ENCODE peak calls at places on chromosomes 3 and 15, in five cellular contexts. Y, M, N, Z and F are unnamed samples.
A peak's percentile ranks its signal among the peaks of the same experiment; 100 is the strongest.

GRCh38 chr15:48946088-48946839 is 17.5 kb downstream of the SHC4 start:
- DNase-seq in Y (no peak), M (no peak), N (no peak), Z (no peak), F (no peak)

GRCh38 chr15:25170113-25170731 is 215.4 kb downstream of the SNRPN start:
- DNase-seq in Y (peak; percentile 41), M (no peak), N (no peak), Z (no peak), F (peak; percentile 5)

GRCh38 chr3:150528359-150528797 is 17.9 kb downstream of the SERP1 start:
- DNase-seq in Y (no peak), M (no peak), N (no peak), Z (no peak), F (no peak)

GRCh38 chr3:126435456-126436315 is 40.0 kb downstream of the ZXDC start:
- DNase-seq in Y (no peak), M (no peak), N (no peak), Z (no peak), F (no peak)

GRCh38 chr3:50617911-50618481 is 1.0 kb downstream of the MAPKAPK3 start:
- DNase-seq in Y (peak; percentile 75), M (no peak), N (no peak), Z (no peak), F (peak; percentile 67)

GRCh38 chr15:65954289-65954741 is 85.0 kb downstream of the RAB11A start:
- DNase-seq in Y (no peak), M (no peak), N (no peak), Z (peak; percentile 69), F (no peak)

GRCh38 chr3:3798641-3799113 is 554 bp upstream of the LRRN1 start:
- DNase-seq in Y (peak; percentile 58), M (no peak), N (no peak), Z (peak; percentile 3), F (peak; percentile 20)

GRCh38 chr3:195188530-195188917 is 82.4 kb downstream of the XXYLT1 start:
- DNase-seq in Y (no peak), M (no peak), N (no peak), Z (no peak), F (no peak)

GRCh38 chr3:50372349-50372748 is 13.0 kb upstream of the TMEM115 start:
- DNase-seq in Y (no peak), M (no peak), N (no peak), Z (no peak), F (no peak)

GRCh38 chr3:152376351-152377183 is 107.8 kb downstream of the MBNL1 start:
- DNase-seq in Y (no peak), M (peak; percentile 97), N (no peak), Z (no peak), F (no peak)

GRCh38 chr3:154242766-154243165 is 81.5 kb downstream of the DHX36 start:
- DNase-seq in Y (no peak), M (no peak), N (no peak), Z (no peak), F (no peak)

GRCh38 chr3:9399746-9400145 is 2.3 kb downstream of the SETD5 start:
- DNase-seq in Y (peak; percentile 90), M (no peak), N (peak; percentile 82), Z (peak; percentile 47), F (peak; percentile 74)

GRCh38 chr15:38707802-38708671 is 143.4 kb upstream of the RASGRP1 start:
- DNase-seq in Y (no peak), M (no peak), N (no peak), Z (peak; percentile 43), F (no peak)

GRCh38 chr15:83365370-83365938 is 81.0 kb upstream of the BNC1 start:
- DNase-seq in Y (peak; percentile 55), M (no peak), N (peak; percentile 35), Z (peak; percentile 21), F (no peak)

GRCh38 chr15:93158104-93158503 is 69.1 kb upstream of the RGMA start:
- DNase-seq in Y (peak; percentile 80), M (no peak), N (no peak), Z (no peak), F (no peak)

GRCh38 chr3:8737301-8737700 is 3.7 kb downstream of the CAV3 start:
- DNase-seq in Y (no peak), M (no peak), N (no peak), Z (no peak), F (no peak)

GRCh38 chr3:179449621-179450020 is 1.6 kb downstream of the GNB4 start:
- DNase-seq in Y (no peak), M (no peak), N (no peak), Z (no peak), F (no peak)

GRCh38 chr3:179450901-179451334 is 352 bp downstream of the GNB4 start:
- DNase-seq in Y (peak; percentile 65), M (no peak), N (peak; percentile 29), Z (no peak), F (no peak)

GRCh38 chr3:179450321-179450720 is 949 bp downstream of the GNB4 start:
- DNase-seq in Y (no peak), M (no peak), N (no peak), Z (no peak), F (no peak)

GRCh38 chr3:179447251-179447650 is 4.0 kb downstream of the GNB4 start:
- DNase-seq in Y (no peak), M (no peak), N (no peak), Z (no peak), F (no peak)

DNA sequence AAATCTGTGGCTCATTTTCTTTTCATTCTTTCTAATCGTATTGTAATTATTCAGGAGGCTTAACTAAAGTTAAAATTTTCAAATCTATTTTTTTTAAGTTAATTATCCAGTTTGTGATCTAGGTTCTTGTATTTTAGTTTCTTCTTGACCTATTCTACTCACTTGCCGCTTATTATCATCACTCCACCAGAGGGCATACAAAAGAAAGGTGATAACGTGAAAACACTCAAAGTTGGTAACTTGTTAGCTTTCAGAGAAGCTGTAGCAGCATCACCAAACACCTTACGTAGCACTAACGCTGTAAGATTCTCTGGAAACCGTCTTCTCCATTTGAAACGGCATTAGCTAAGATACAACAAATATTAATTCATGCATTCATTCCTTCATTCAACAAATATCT is 4.8 kb downstream of the GNB4 start:
- DNase-seq in Y (no peak), M (no peak), N (no peak), Z (no peak), F (no peak)
- TF ChIP-seq CTCF in Y (peak; percentile 13), M (peak; percentile 35), N (no peak), Z (peak; percentile 60), F (peak; percentile 47)

DNA sequence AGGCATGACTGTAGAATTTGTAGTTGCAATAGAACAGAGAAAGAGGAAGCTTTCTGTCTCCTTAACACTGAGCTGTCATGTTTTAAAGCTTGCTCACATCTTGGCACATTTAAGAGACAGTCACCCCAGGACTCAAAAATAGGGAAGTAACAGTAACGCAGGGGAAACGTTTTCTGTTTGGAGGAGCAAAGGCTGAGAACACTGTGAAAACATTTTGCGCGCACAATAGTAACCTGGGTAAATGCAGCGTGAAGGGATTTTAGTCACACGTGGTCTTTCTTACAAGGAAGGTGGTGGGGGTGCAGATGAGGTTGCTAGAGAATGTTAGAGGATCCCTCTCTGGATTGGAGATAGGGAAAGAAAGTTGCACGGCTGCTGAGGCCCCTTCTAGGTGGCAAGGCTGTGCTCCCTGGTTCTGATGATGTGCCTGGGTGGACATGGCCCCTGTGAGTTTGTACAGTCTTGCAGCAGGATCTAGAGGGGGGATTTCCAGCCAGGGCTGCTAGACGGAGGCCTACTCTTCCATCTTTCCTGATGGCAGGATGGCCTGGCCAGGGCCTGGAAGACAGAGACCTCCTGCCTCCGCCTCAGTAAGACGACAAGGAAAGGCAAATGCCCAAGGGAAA is 12.0 kb downstream of the STARD5 start:
- DNase-seq in Y (no peak), M (no peak), N (no peak), Z (no peak), F (no peak)
- H3K27ac ChIP-seq in Y (no peak overlapping the region), M (peak overlapping the region; percentile 61), N (peak overlapping the region; percentile 62), Z (no peak overlapping the region), F (peak overlapping the region; percentile 47)

GRCh38 chr15:80982205-80982604 is 7.4 kb downstream of the MESD start:
- DNase-seq in Y (no peak), M (no peak), N (no peak), Z (no peak), F (no peak)
- TF ChIP-seq CTCF in Y (no peak), M (peak; percentile 51), N (no peak), Z (peak; percentile 24), F (no peak)

GRCh38 chr3:108234387-108234957 is 12.2 kb upstream of the IFT57 start:
- DNase-seq in Y (no peak), M (no peak), N (no peak), Z (no peak), F (no peak)
- H3K27ac ChIP-seq in Y (no peak overlapping the region), M (no peak overlapping the region), N (no peak overlapping the region), Z (no peak overlapping the region), F (no peak overlapping the region)

GRCh38 chr3:31028766-31029165 is 134.3 kb upstream of the GADL1 start:
- DNase-seq in Y (no peak), M (no peak), N (no peak), Z (no peak), F (no peak)
- TF ChIP-seq CTCF in Y (no peak), M (no peak), N (no peak), Z (no peak), F (no peak)

DNA sequence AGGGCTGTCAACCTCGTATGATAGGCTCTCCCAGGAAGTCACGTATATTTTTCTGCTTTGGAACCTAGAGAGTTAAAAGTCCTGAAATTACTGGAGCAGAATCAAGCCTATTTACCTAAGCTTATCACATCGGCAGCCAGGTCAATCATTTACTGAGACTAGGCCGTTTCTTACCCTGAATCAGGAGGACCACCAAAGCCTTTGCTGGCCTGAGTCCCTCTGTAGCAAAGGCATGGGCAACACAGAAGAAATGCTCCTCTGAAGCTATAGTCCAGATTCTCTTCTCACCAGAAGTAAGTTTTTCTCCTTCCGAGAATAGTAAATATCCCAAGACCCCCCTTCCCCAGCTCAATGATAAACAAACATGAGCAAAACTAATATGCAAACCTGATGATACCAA is 125.9 kb upstream of the PHLDB2 start:
- DNase-seq in Y (no peak), M (no peak), N (no peak), Z (no peak), F (no peak)
- H3K27ac ChIP-seq in Y (no peak overlapping the region), M (no peak overlapping the region), N (no peak overlapping the region), Z (peak overlapping the region; percentile 91), F (no peak overlapping the region)

DNA sequence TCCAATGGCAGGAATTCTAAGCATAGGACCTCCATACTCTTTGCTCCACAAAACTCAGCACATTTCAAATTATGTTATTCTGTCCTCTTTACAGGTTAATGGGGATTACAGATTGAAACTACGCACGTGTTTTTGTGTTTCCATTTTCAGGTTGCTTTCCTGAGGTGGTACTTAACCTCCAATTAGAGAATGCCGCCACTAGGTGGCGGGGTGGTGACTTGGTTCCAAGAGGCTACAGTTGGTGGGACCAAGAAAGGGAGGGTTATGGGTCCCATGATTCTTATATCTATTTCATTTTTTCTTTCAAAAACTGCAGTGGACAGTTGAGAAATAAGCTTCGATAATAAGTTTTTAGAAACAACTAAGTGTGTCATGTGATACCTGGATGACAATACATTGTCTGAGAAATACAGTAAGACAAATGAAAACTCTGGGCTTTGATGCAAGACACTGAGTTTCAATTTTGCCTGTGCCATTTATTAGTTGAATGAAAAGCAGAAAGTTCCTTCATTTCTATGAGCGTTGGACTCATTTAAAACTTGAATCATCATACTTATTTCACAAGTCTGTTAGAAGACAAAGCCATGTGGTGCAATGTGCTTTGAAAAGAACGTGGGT is 539.0 kb downstream of the FGF12 start:
- DNase-seq in Y (peak; percentile 57), M (no peak), N (peak; percentile 58), Z (peak; percentile 39), F (peak; percentile 52)
- TF ChIP-seq CTCF in Y (peak; percentile 39), M (peak; percentile 79), N (no peak), Z (peak; percentile 99), F (peak; percentile 67)

GRCh38 chr15:84782346-84782745 is 34.0 kb downstream of the ZNF592 start:
- DNase-seq in Y (no peak), M (no peak), N (no peak), Z (no peak), F (no peak)
- H3K27ac ChIP-seq in Y (peak overlapping the region; percentile 24), M (no peak overlapping the region), N (no peak overlapping the region), Z (no peak overlapping the region), F (no peak overlapping the region)

GRCh38 chr3:167734498-167735232 is at the start of gene PDCD10:
- DNase-seq in Y (peak; percentile 99), M (peak; percentile 98), N (peak; percentile 99), Z (peak; percentile 99), F (peak; percentile 99)
- TF ChIP-seq CTCF in Y (no peak), M (peak; percentile 7), N (no peak), Z (no peak), F (no peak)